ENCODE peak calls at places on chromosomes 7 and 10, in five cellular contexts. W is heart right ventricle, Q is GM23338, H is AG10803, C is sigmoid colon. T is an unnamed sample.

GRCh38 chr7:26419198-26419597 is 127.5 kb downstream of the SNX10 start:
- DNase-seq in C (no peak), W (no peak), H (no peak), Q (no peak), T (no peak)

GRCh38 chr7:65509368-65510186 is 135.9 kb downstream of the ZNF92 start:
- DNase-seq in Q (peak), H (no peak), C (peak), W (no peak), T (no peak)

GRCh38 chr10:132094581-132095234 is 29.0 kb downstream of the JAKMIP3 start:
- DNase-seq in H (no peak), C (no peak), Q (no peak), W (no peak), T (no peak)

GRCh38 chr7:36638140-36638539 is 86.2 kb downstream of the AOAH start:
- DNase-seq in Q (no peak), H (no peak), W (no peak), C (no peak), T (no peak)

GRCh38 chr7:6015917-6016652 is 7.0 kb downstream of the AIMP2 start:
- DNase-seq in Q (no peak), H (peak), W (peak), C (peak), T (peak)

GRCh38 chr7:105521027-105521730 is 892 bp downstream of the PUS7 start:
- DNase-seq in H (peak), Q (peak), W (peak), C (peak), T (no peak)

GRCh38 chr10:839550-840205 is 91.8 kb downstream of the LARP4B start:
- DNase-seq in Q (no peak), W (no peak), H (peak), C (no peak), T (no peak)

GRCh38 chr10:25641576-25641975 is 292.5 kb upstream of the MYO3A start:
- DNase-seq in Q (no peak), H (no peak), W (no peak), C (no peak), T (no peak)

GRCh38 chr7:10022480-10022879 is 951.2 kb upstream of the PHF14 start:
- DNase-seq in C (no peak), W (no peak), Q (no peak), H (no peak), T (no peak)

GRCh38 chr10:97782455-97783228 is 10.8 kb upstream of the SFRP5 start:
- DNase-seq in Q (no peak), W (no peak), C (no peak), H (no peak), T (no peak)

GRCh38 chr10:91190876-91191580 is 29.4 kb upstream of the PCGF5 start:
- DNase-seq in W (no peak), H (peak), C (no peak), Q (no peak), T (no peak)

GRCh38 chr10:93947055-93947454 is 46.7 kb upstream of the PLCE1 start:
- DNase-seq in H (peak), Q (peak), C (no peak), W (peak), T (peak)

GRCh38 chr10:69088471-69088769 is 517 bp downstream of the SRGN start:
- DNase-seq in Q (no peak), W (no peak), H (no peak), C (no peak), T (no peak)
- H3K4me3 ChIP-seq in Q (no peak), W (peak), H (no peak), C (peak), T (peak)

DNA sequence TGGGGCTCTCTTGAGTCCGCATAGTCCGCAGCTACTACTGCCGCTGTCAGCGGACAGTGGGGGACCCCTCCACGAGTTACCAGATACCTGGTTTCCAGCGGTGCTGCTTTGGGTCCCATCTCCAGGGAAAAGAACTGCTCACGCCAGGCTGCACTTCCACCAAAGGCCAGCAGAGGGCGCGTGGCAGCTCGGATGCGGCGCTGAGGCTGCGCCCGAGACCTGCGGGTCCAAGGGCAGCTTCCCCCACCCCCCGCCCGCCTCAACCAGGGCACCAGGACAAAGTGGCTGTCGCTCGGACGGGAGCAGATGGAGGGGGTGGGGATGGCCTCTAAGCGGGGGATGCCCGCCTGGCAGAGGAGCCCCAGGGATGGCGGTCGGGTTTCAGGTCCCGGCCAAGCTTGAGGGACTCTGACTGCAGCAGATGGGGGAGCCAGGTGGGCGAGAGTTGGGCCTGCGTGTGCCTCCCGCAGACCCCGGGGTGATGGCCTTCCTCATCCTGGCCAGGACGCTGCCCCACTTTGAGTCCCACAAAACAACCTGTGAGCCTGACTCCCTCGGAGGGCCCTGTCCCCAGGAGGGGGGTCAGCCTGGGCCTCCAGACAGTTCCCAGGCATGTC is 23.8 kb upstream of the ZNF735 start:
- DNase-seq in C (no peak), Q (peak), H (no peak), W (peak), T (no peak)
- TF ChIP-seq CTCF in C (peak), Q (peak), H (no peak), W (peak), T (peak)

GRCh38 chr7:1666251-1666778 is 3.8 kb upstream of the ELFN1 start:
- DNase-seq in W (no peak), Q (peak), C (peak), H (no peak), T (no peak)

GRCh38 chr7:1664711-1665591 is 5.1 kb upstream of the ELFN1 start:
- DNase-seq in W (peak), Q (peak), H (peak), C (peak), T (no peak)

GRCh38 chr7:1666779-1667565 is 3.1 kb upstream of the ELFN1 start:
- DNase-seq in H (no peak), C (peak), Q (peak), W (no peak), T (no peak)

GRCh38 chr7:1663857-1664651 is 6.0 kb upstream of the ELFN1 start:
- DNase-seq in C (peak), W (peak), H (no peak), Q (peak), T (no peak)

DNA sequence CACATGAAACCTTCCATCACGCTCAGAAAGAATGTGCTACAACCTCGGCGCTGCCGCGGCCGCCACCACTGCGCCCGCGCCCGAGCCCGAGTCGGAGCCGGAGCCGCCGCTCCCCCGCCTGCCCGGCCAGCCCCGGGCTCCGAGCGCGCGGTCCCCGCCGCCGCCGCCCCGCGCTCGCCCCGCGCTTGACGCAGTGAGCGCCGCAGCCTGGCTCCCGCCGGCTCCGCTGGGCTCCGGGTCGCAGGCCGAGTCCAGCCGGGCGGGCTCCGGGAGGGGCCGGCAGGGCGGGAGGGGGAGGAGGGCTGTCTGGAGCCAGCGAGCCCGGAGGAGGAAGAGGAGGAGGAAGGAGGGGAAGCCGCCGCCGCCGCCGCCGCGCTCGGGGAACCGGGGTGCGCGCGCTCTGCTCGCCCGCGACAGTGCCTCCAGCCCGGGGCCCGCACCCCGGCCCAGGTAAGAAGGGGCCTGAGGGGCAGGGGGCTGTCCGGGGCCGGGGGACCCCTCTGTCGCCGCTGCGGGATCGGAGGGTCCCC is 4.3 kb upstream of the ELFN1 start:
- DNase-seq in H (peak), C (peak), Q (peak), W (peak), T (no peak)
- H3K4me3 ChIP-seq in H (peak), C (peak), Q (peak), W (peak), T (peak)

DNA sequence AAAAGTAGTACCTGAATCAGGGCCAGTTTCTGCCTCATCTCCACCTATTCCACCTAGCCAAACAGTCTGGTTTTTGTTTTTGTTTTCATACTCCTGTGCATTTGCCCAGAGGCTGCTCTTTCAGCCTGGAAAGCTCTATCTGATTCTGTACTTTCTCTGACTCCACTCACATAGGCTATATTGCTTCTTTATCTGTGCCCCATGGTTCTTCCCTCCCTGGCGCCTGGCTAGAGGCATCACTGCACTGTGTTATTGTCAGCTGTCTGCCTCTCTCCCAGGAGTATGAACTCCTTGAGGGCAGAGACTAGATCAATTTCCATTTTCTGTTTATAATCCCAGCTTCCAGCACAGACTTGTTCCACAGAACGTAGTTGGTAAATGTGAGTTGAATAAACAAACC is 5.1 kb upstream of the LMOD2 start:
- DNase-seq in C (no peak), W (no peak), H (no peak), Q (no peak), T (no peak)
- TF ChIP-seq CTCF in C (no peak), W (no peak), H (no peak), Q (no peak), T (no peak)

GRCh38 chr7:42766810-42767423 is 145.0 kb downstream of the C7orf25 start:
- DNase-seq in W (no peak), Q (no peak), H (no peak), C (no peak), T (no peak)
- H3K4me3 ChIP-seq in W (no peak), Q (no peak), H (no peak), C (no peak), T (no peak)